ENCODE peak calls at places on chromosome 19, in six cellular contexts. X is right lobe of liver, C is pancreas, W is hepatocyte, G is neuronal stem cell, R is spleen. Y is an unnamed sample.

GRCh38 chr19:8517551-8518442 is 3.8 kb upstream of the ZNF414 start:
- DNase-seq in W (no peak), C (no peak), X (no peak), R (peak; percentile 85), G (no peak), Y (no peak)

GRCh38 chr19:46863818-46864629 is 3.2 kb downstream of the ARHGAP35 start:
- DNase-seq in R (no peak), G (peak; percentile 70), W (no peak), X (no peak), C (no peak), Y (peak; percentile 78)

GRCh38 chr19:27738569-27739193 is 1474.3 kb downstream of the UQCRFS1 start:
- DNase-seq in W (no peak), R (no peak), X (no peak), C (peak; percentile 1), G (no peak), Y (no peak)

GRCh38 chr19:3868770-3869456 is at the start of gene ZFR2:
- DNase-seq in G (no peak), W (peak; percentile 46), X (no peak), C (no peak), R (no peak), Y (peak; percentile 95)

GRCh38 chr19:19528721-19529490 is at the start of gene YJEFN3:
- DNase-seq in C (no peak), W (no peak), X (no peak), G (no peak), R (no peak), Y (peak; percentile 86)

GRCh38 chr19:31483226-31483857 is 134.1 kb upstream of the TSHZ3 start:
- DNase-seq in X (no peak), R (no peak), C (no peak), G (no peak), W (no peak), Y (no peak)

GRCh38 chr19:4229179-4229931 is at the start of gene EBI3:
- DNase-seq in W (peak; percentile 74), G (no peak), R (peak; percentile 83), C (no peak), X (no peak), Y (peak; percentile 82)

GRCh38 chr19:6100284-6100915 is 9.9 kb downstream of the RFX2 start:
- DNase-seq in C (no peak), G (no peak), X (no peak), W (no peak), R (peak; percentile 87), Y (peak; percentile 18)

GRCh38 chr19:28836366-28836765 is 376.6 kb downstream of the UQCRFS1 start:
- DNase-seq in C (no peak), G (no peak), W (no peak), X (no peak), R (no peak), Y (no peak)

GRCh38 chr19:46297700-46298476 is 1.0 kb downstream of the HIF3A start:
- DNase-seq in R (no peak), X (peak; percentile 59), C (peak; percentile 36), W (peak; percentile 78), G (no peak), Y (peak; percentile 81)

GRCh38 chr19:39474139-39474620 is 6.5 kb upstream of the TIMM50 start:
- DNase-seq in G (peak; percentile 45), C (peak; percentile 59), X (peak; percentile 67), W (peak; percentile 74), R (peak; percentile 90), Y (peak; percentile 95)

GRCh38 chr19:13995017-13995728 is 10.9 kb downstream of the RFX1 start:
- DNase-seq in W (no peak), C (peak; percentile 84), X (no peak), G (no peak), R (no peak), Y (peak; percentile 29)

GRCh38 chr19:47406711-47407416 is 12.5 kb downstream of the MEIS3 start:
- DNase-seq in X (no peak), W (peak; percentile 62), C (no peak), R (no peak), G (peak; percentile 65), Y (peak; percentile 97)

GRCh38 chr19:4967738-4968461 is 1.0 kb upstream of the KDM4B start:
- DNase-seq in W (no peak), C (no peak), X (no peak), R (no peak), G (no peak), Y (no peak)

GRCh38 chr19:13979224-13979623 is 26.9 kb downstream of the RFX1 start:
- DNase-seq in X (no peak), G (no peak), R (no peak), W (peak; percentile 49), C (no peak), Y (peak; percentile 83)

GRCh38 chr19:49559928-49560327 is 20.4 kb downstream of the NOSIP start:
- DNase-seq in X (no peak), C (no peak), W (no peak), R (no peak), G (no peak), Y (no peak)

GRCh38 chr19:12065100-12065538 is 588 bp downstream of the ZNF844 start:
- DNase-seq in X (no peak), C (peak; percentile 28), W (peak; percentile 57), R (no peak), G (no peak), Y (no peak)

GRCh38 chr19:8030906-8031305 is 21.7 kb upstream of the CCL25 start:
- DNase-seq in X (no peak), C (no peak), R (no peak), G (no peak), W (no peak), Y (no peak)

GRCh38 chr19:6232567-6232966 is 47.2 kb downstream of the MLLT1 start:
- DNase-seq in R (no peak), C (peak; percentile 5), G (no peak), X (no peak), W (no peak), Y (no peak)

GRCh38 chr19:24033962-24034342 is 53.0 kb upstream of the ZNF254 start:
- DNase-seq in W (peak; percentile 73), X (peak; percentile 58), R (no peak), C (peak; percentile 41), G (peak; percentile 15), Y (peak; percentile 28)

GRCh38 chr19:51246153-51246552 is 4.7 kb upstream of the SIGLECL1 start:
- DNase-seq in G (no peak), W (no peak), R (no peak), C (no peak), X (no peak), Y (no peak)

GRCh38 chr19:19345970-19346369 is 25.3 kb downstream of the MAU2 start:
- DNase-seq in X (no peak), G (no peak), R (no peak), W (no peak), C (no peak), Y (no peak)

GRCh38 chr19:13718733-13719132 is 45.6 kb upstream of the MRI1 start:
- DNase-seq in R (no peak), W (peak; percentile 23), C (peak; percentile 20), X (no peak), G (peak; percentile 31), Y (peak; percentile 67)

GRCh38 chr19:35213678-35214632 is 14.6 kb downstream of the FAM187B start:
- DNase-seq in G (no peak), X (no peak), W (peak; percentile 63), C (peak; percentile 58), R (peak; percentile 90), Y (no peak)

GRCh38 chr19:33700408-33700757 is 78.6 kb downstream of the CHST8 start:
- DNase-seq in W (no peak), C (no peak), X (no peak), G (no peak), R (peak; percentile 41), Y (peak; percentile 18)

GRCh38 chr19:34595683-34596082 is 81.3 kb downstream of the SCGB2B2 start:
- DNase-seq in G (no peak), R (no peak), X (no peak), W (no peak), C (no peak), Y (no peak)

GRCh38 chr19:54429176-54429495 is 13.9 kb downstream of the TTYH1 start:
- DNase-seq in W (no peak), C (no peak), R (no peak), X (no peak), G (no peak), Y (peak; percentile 58)

GRCh38 chr19:53394522-53394973 is 401 bp upstream of the ZNF765 start:
- DNase-seq in G (no peak), W (peak; percentile 65), X (peak; percentile 58), C (no peak), R (peak; percentile 83), Y (peak; percentile 65)

GRCh38 chr19:12638611-12639182 is 27.8 kb downstream of the MAN2B1 start:
- DNase-seq in W (no peak), G (no peak), X (peak; percentile 44), R (peak; percentile 67), C (no peak), Y (no peak)

DNA sequence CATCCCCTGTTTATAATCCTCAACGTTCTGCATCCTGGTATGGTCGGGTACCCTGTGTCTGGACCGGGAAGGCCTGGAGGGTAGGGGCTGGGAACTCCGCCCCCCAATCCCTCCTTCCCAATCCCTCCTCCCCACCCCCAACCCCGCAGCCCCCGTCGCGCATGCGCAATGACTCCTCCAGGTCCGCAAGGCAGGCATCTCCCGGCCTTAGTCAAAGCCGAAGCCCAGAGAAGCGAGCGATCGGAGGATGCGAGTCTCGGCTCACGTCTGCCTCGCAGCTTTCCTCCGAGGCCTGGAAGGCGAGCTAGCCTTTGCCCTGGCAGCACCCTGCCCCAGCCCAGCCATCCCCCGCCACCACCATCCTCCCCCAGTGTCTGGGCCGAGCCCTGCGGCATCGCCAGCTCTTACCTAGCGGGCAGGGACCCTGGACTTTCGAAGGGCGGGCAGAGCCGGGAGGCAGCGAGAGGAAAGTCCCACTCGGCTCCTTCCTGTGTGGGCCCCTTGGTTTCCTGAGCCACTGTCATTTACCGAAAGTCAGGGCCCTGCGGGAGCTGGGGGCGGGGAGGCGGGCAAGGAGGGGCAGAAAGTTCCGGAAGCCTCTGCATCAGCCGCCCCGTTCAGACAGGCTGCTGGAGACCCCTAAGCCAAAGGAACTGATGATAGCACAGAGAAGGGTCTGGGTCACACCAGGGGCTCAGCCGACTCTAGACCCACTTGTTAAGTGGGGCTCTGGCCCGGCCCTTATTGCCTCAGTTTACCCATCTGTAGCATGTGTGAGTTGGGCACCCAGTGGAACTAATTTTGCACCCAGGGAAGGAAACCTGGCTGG is at the start of gene JAK3:
- DNase-seq in G (peak; percentile 79), W (peak; percentile 82), R (peak; percentile 94), X (peak; percentile 75), C (no peak), Y (peak; percentile 99)
- H3K4me3 ChIP-seq in G (peak within 1 kb of the TSS; percentile 64), W (no peak within 1 kb of the TSS), R (peak within 1 kb of the TSS; percentile 46), X (peak within 1 kb of the TSS; percentile 32), C (peak within 1 kb of the TSS; percentile 35), Y (peak within 1 kb of the TSS; percentile 38)

DNA sequence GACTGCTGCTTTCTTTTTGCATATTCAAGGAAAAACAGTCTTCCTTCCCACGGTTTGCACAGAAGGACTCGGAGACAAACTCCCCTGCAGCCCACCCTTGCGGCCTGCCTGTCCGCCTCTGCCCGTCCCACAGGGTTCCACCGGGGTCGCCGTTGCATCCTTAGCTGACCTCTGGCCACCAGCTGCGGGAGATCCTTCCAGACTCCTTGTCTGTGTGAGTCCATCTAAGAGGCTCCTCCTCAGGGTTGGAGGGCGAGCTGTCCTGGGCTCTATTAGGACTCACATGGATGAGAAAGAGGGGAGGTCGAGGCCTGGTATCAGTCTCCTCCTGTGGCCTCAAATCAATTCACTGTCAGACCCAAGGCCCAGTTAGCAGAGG is 39.2 kb downstream of the KLF2 start:
- DNase-seq in R (peak; percentile 71), W (peak; percentile 4), X (no peak), C (no peak), G (no peak), Y (no peak)
- H3K27me3 ChIP-seq in R (no peaks in the 10 kb centered on the region), W (no peaks in the 10 kb centered on the region), X (no peaks in the 10 kb centered on the region), C (no peaks in the 10 kb centered on the region), G (peaks cover 2% of the 10 kb centered on the region), Y (no peaks in the 10 kb centered on the region)

GRCh38 chr19:2762783-2763496 is 20.1 kb downstream of the SGTA start:
- DNase-seq in R (no peak), W (no peak), G (no peak), X (no peak), C (no peak), Y (peak; percentile 63)
- H3K36me3 ChIP-seq in R (peaks cover 87% of the 10 kb centered on the region), W (no peaks in the 10 kb centered on the region), G (peaks cover 89% of the 10 kb centered on the region), X (no peaks in the 10 kb centered on the region), C (peaks cover 54% of the 10 kb centered on the region), Y (peaks cover 18% of the 10 kb centered on the region)

GRCh38 chr19:919157-920050 is 2.3 kb downstream of the KISS1R start:
- DNase-seq in G (no peak), X (no peak), C (no peak), R (peak; percentile 87), W (peak; percentile 61), Y (peak; percentile 84)
- H3K4me3 ChIP-seq in G (peak overlapping the region; percentile 67), X (no peak overlapping the region), C (peak overlapping the region; percentile 31), R (peak overlapping the region; percentile 40), W (no peak overlapping the region), Y (peak overlapping the region; percentile 39)

Y was measured in H7.